ENCODE peak calls at places on chromosome 6, in six cellular contexts. F is fibroblast of pulmonary artery, M is HFFc6, G is astrocyte of the spinal cord, L is psoas muscle, K is body of pancreas. N is an unnamed sample.

GRCh38 chr6:34772940-34773339 is 15.6 kb downstream of the SNRPC start:
- DNase-seq in F (no peak), M (no peak), G (no peak), L (no peak), K (no peak), N (no peak)

GRCh38 chr6:90157441-90157840 is 139.2 kb downstream of the BACH2 start:
- DNase-seq in F (no peak), M (no peak), G (no peak), L (no peak), K (no peak), N (no peak)

GRCh38 chr6:38024908-38025307 is 205.4 kb downstream of the ZFAND3 start:
- DNase-seq in F (peak; percentile 6), M (no peak), G (no peak), L (no peak), K (no peak), N (no peak)

GRCh38 chr6:45566882-45567281 is 189.1 kb upstream of the SUPT3H start:
- DNase-seq in F (peak; percentile 58), M (no peak), G (peak; percentile 66), L (no peak), K (no peak), N (peak; percentile 82)

GRCh38 chr6:108565091-108565766 is 4.5 kb downstream of the FOXO3 start:
- DNase-seq in F (no peak), M (no peak), G (peak; percentile 34), L (no peak), K (no peak), N (peak; percentile 66)

GRCh38 chr6:47147836-47148344 is 105.8 kb upstream of the ADGRF1 start:
- DNase-seq in F (peak; percentile 29), M (no peak), G (no peak), L (no peak), K (no peak), N (no peak)

GRCh38 chr6:30485236-30485635 is 4.1 kb upstream of the HLA-E start:
- DNase-seq in F (no peak), M (no peak), G (no peak), L (no peak), K (no peak), N (no peak)

GRCh38 chr6:124334359-124334758 is 530.7 kb downstream of the NKAIN2 start:
- DNase-seq in F (no peak), M (no peak), G (no peak), L (no peak), K (no peak), N (no peak)

GRCh38 chr6:127520061-127520460 is 926 bp upstream of the MTCL3 start:
- DNase-seq in F (peak; percentile 44), M (no peak), G (peak; percentile 18), L (no peak), K (no peak), N (no peak)

GRCh38 chr6:157774153-157775135 is 48.6 kb upstream of the SNX9 start:
- DNase-seq in F (peak; percentile 42), M (no peak), G (no peak), L (no peak), K (no peak), N (no peak)

GRCh38 chr6:130033999-130034814 is 15.8 kb downstream of the L3MBTL3 start:
- DNase-seq in F (peak; percentile 65), M (peak; percentile 64), G (peak; percentile 82), L (no peak), K (no peak), N (peak; percentile 49)

GRCh38 chr6:49556429-49556837 is 6.0 kb downstream of the C6orf141 start:
- DNase-seq in F (peak; percentile 65), M (no peak), G (peak; percentile 64), L (no peak), K (peak; percentile 87), N (peak; percentile 87)

GRCh38 chr6:3869632-3870527 is 20.7 kb downstream of the FAM50B start:
- DNase-seq in F (no peak), M (no peak), G (no peak), L (no peak), K (no peak), N (no peak)

GRCh38 chr6:129317931-129318820 is 391.8 kb downstream of the ARHGAP18 start:
- DNase-seq in F (peak; percentile 81), M (peak; percentile 18), G (peak; percentile 67), L (no peak), K (no peak), N (peak; percentile 13)

GRCh38 chr6:99746261-99746895 is 139.7 kb downstream of the PRDM13 start:
- DNase-seq in F (peak; percentile 87), M (peak; percentile 74), G (peak; percentile 81), L (peak; percentile 77), K (peak; percentile 80), N (peak; percentile 41)

GRCh38 chr6:170019259-170020040 is 268.0 kb downstream of the ERMARD start:
- DNase-seq in F (no peak), M (no peak), G (no peak), L (no peak), K (no peak), N (no peak)

GRCh38 chr6:4943716-4944115 is 60.1 kb downstream of the RPP40 start:
- DNase-seq in F (peak; percentile 32), M (no peak), G (no peak), L (no peak), K (no peak), N (no peak)

DNA sequence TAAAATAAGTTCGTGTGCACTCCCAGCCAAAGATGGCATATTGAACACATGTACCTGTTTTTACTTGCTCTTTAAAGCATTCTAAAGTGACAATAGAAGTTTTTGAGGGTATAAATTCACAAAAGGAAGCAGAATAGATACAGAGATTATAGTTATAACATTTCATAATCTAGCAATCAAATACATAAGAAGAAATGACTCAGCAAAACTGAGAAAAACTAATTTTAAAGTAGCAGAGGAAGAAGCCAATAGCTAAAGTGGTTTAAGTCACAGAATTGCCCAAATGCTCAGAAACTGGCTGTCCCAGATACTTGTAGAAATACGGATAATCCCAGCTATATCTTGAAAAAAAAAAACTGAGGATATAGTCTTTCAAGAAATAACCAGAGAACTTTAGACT is 49.2 kb upstream of the TBC1D32 start:
- DNase-seq in F (no peak), M (no peak), G (no peak), L (no peak), K (no peak), N (no peak)
- TF ChIP-seq CTCF in F (no peak), M (no peak), G (no peak), L (no peak), K (no peak), N (no peak)

DNA sequence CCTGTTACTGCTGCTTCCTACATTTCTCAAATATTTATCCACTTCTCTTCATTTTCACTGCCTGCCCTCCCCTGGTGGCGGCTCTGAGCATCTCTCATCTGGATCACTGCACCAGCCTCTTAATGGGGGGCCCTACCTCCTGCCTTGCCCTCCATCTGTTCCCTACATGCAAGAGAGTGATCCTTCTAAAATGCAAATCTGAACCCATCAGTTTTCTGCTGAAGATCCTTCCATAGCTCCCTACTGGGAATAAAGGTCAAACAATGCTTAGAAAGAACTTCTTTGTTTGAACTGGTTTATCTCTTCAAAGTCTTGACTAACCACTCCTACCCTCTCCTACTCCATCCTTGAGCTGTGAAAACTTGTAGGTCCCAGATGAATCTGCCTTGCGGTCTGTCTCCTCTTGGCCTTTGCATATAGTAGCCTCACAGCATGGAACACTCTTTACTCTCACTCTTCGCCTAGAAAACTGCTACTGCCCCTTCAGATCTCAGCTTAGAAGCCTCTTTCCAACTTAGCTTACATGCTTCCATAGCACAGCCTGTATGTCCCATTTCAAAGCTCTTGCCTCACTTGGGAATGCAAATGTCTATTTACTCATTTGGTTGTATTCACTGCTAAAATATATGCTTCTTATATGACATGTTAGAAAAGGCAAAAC is 119.3 kb downstream of the QRSL1 start:
- DNase-seq in F (no peak), M (no peak), G (no peak), L (no peak), K (no peak), N (no peak)
- TF ChIP-seq CTCF in F (no peak), M (peak; percentile 57), G (no peak), L (no peak), K (no peak), N (peak; percentile 45)

GRCh38 chr6:166543603-166544293 is 42.7 kb downstream of the RAMACL start:
- DNase-seq in F (no peak), M (no peak), G (no peak), L (no peak), K (no peak), N (no peak)
- TF ChIP-seq CTCF in F (no peak), M (no peak), G (no peak), L (no peak), K (no peak), N (no peak)

DNA sequence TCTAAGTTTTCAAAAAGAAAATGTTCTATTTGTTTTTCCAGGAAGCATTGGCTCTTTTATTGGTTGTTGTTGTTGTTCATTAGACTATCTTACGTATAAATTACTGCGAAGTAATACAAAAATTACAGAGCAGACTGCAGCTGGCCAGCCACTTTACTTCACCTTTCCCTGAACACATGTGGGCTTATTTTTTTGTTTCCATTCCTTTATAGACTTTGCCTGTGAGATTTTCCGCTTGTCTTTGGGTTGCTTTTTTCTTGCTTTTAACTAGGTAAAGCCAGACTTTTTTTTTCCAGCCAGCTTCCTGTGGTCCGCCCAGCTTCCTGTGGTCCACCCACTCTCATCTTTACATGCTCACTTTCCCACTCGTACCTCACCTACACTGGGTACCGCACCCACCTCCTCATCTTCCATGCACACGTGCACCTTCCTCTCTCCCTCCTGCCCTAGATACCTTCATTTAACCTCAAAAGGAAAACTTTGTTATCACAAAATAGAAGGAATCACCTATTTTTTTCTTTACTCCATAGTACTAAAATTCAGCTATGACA is 79.0 kb downstream of the IPCEF1 start:
- DNase-seq in F (no peak), M (no peak), G (no peak), L (no peak), K (no peak), N (no peak)
- TF ChIP-seq CTCF in F (no peak), M (peak; percentile 38), G (no peak), L (no peak), K (no peak), N (no peak)

N was measured in foreskin keratinocyte.